ENCODE peak calls at places on chromosomes 3 and 15, in five cellular contexts. One of them, this sample, is unnamed.

GRCh38 chr3:8603115-8603710 is 41.4 kb downstream of the SSUH2 start:
- DNase-seq in kidney: no peak
- DNase-seq in HCT116: no peak
- DNase-seq in fibroblast of lung: no peak
- DNase-seq in PC-3: no peak
- DNase-seq in this sample: no peak

GRCh38 chr3:101824691-101825090 is 24.6 kb upstream of the NFKBIZ start:
- DNase-seq in kidney: no peak
- DNase-seq in HCT116: no peak
- DNase-seq in fibroblast of lung: no peak
- DNase-seq in PC-3: no peak
- DNase-seq in this sample: no peak

GRCh38 chr3:133561682-133562081 is 11.8 kb upstream of the CDV3 start:
- DNase-seq in kidney: no peak
- DNase-seq in HCT116: no peak
- DNase-seq in fibroblast of lung: no peak
- DNase-seq in PC-3: no peak
- DNase-seq in this sample: no peak

GRCh38 chr3:15815696-15816095 is 17.9 kb upstream of the ANKRD28 start:
- DNase-seq in kidney: no peak
- DNase-seq in HCT116: peak; percentile 49
- DNase-seq in fibroblast of lung: peak; percentile 74
- DNase-seq in PC-3: peak; percentile 84
- DNase-seq in this sample: no peak

GRCh38 chr3:124791142-124791541 is 60.9 kb downstream of the UMPS start:
- DNase-seq in kidney: no peak
- DNase-seq in HCT116: no peak
- DNase-seq in fibroblast of lung: peak; percentile 77
- DNase-seq in PC-3: no peak
- DNase-seq in this sample: no peak

GRCh38 chr3:128572644-128573105 is 77.9 kb downstream of the RPN1 start:
- DNase-seq in kidney: no peak
- DNase-seq in HCT116: peak; percentile 33
- DNase-seq in fibroblast of lung: no peak
- DNase-seq in PC-3: peak; percentile 59
- DNase-seq in this sample: peak; percentile 28

GRCh38 chr15:40930430-40931299 is 1.5 kb downstream of the DLL4 start:
- DNase-seq in kidney: peak; percentile 82
- DNase-seq in HCT116: peak; percentile 70
- DNase-seq in fibroblast of lung: peak; percentile 31
- DNase-seq in PC-3: peak; percentile 73
- DNase-seq in this sample: no peak

GRCh38 chr15:28979208-28979891 is 93.6 kb downstream of the APBA2 start:
- DNase-seq in kidney: no peak
- DNase-seq in HCT116: no peak
- DNase-seq in fibroblast of lung: no peak
- DNase-seq in PC-3: no peak
- DNase-seq in this sample: no peak

GRCh38 chr3:186815490-186815889 is 9.2 kb upstream of the RFC4 start:
- DNase-seq in kidney: no peak
- DNase-seq in HCT116: no peak
- DNase-seq in fibroblast of lung: peak; percentile 68
- DNase-seq in PC-3: peak; percentile 69
- DNase-seq in this sample: no peak

GRCh38 chr15:31271224-31271635 is 55.4 kb upstream of the KLF13 start:
- DNase-seq in kidney: no peak
- DNase-seq in HCT116: no peak
- DNase-seq in fibroblast of lung: no peak
- DNase-seq in PC-3: no peak
- DNase-seq in this sample: no peak

GRCh38 chr3:73072634-73073033 is 11.2 kb downstream of the EBLN2 start:
- DNase-seq in kidney: no peak
- DNase-seq in HCT116: no peak
- DNase-seq in fibroblast of lung: no peak
- DNase-seq in PC-3: no peak
- DNase-seq in this sample: no peak

GRCh38 chr3:172310361-172310760 is 137.9 kb downstream of the GHSR start:
- DNase-seq in kidney: no peak
- DNase-seq in HCT116: no peak
- DNase-seq in fibroblast of lung: no peak
- DNase-seq in PC-3: no peak
- DNase-seq in this sample: no peak

GRCh38 chr3:125374501-125374995 is 577 bp downstream of the ZNF148 start:
- DNase-seq in kidney: peak; percentile 80
- DNase-seq in HCT116: no peak
- DNase-seq in fibroblast of lung: peak; percentile 60
- DNase-seq in PC-3: peak; percentile 36
- DNase-seq in this sample: peak; percentile 43

GRCh38 chr3:66597316-66597863 is 96.6 kb upstream of the LRIG1 start:
- DNase-seq in kidney: no peak
- DNase-seq in HCT116: no peak
- DNase-seq in fibroblast of lung: no peak
- DNase-seq in PC-3: no peak
- DNase-seq in this sample: no peak

GRCh38 chr3:48633743-48634142 is 1.5 kb downstream of the SLC26A6 start:
- DNase-seq in kidney: no peak
- DNase-seq in HCT116: no peak
- DNase-seq in fibroblast of lung: no peak
- DNase-seq in PC-3: no peak
- DNase-seq in this sample: no peak

GRCh38 chr3:70712449-70713082 is 400.1 kb upstream of the MDFIC2 start:
- DNase-seq in kidney: no peak
- DNase-seq in HCT116: no peak
- DNase-seq in fibroblast of lung: no peak
- DNase-seq in PC-3: no peak
- DNase-seq in this sample: no peak

GRCh38 chr3:184168363-184169120 is 6.1 kb upstream of the AP2M1 start:
- DNase-seq in kidney: no peak
- DNase-seq in HCT116: no peak
- DNase-seq in fibroblast of lung: peak; percentile 87
- DNase-seq in PC-3: peak; percentile 72
- DNase-seq in this sample: no peak

GRCh38 chr3:126197854-126198584 is 17.6 kb upstream of the ALDH1L1 start:
- DNase-seq in kidney: peak; percentile 75
- DNase-seq in HCT116: peak; percentile 67
- DNase-seq in fibroblast of lung: peak; percentile 41
- DNase-seq in PC-3: peak; percentile 47
- DNase-seq in this sample: peak; percentile 87

GRCh38 chr15:89664441-89664840 is 9.2 kb upstream of the KIF7 start:
- DNase-seq in kidney: no peak
- DNase-seq in HCT116: no peak
- DNase-seq in fibroblast of lung: no peak
- DNase-seq in PC-3: no peak
- DNase-seq in this sample: no peak

GRCh38 chr3:7536510-7536909 is 675.6 kb downstream of the GRM7 start:
- DNase-seq in kidney: no peak
- DNase-seq in HCT116: no peak
- DNase-seq in fibroblast of lung: peak; percentile 28
- DNase-seq in PC-3: no peak
- DNase-seq in this sample: no peak

GRCh38 chr3:23567917-23568316 is 237.8 kb upstream of the UBE2E1 start:
- DNase-seq in kidney: no peak
- DNase-seq in HCT116: peak; percentile 36
- DNase-seq in fibroblast of lung: peak; percentile 97
- DNase-seq in PC-3: peak; percentile 96
- DNase-seq in this sample: peak; percentile 34

GRCh38 chr3:52310861-52311566 is 5.1 kb upstream of the DNAH1 start:
- DNase-seq in kidney: no peak
- DNase-seq in HCT116: no peak
- DNase-seq in fibroblast of lung: no peak
- DNase-seq in PC-3: no peak
- DNase-seq in this sample: no peak

GRCh38 chr3:112546216-112546759 is 15.5 kb downstream of the ATG3 start:
- DNase-seq in kidney: no peak
- DNase-seq in HCT116: no peak
- DNase-seq in fibroblast of lung: peak; percentile 16
- DNase-seq in PC-3: peak; percentile 83
- DNase-seq in this sample: no peak

GRCh38 chr3:19934098-19934566 is at the start of gene EFHB:
- DNase-seq in kidney: no peak
- DNase-seq in HCT116: peak; percentile 39
- DNase-seq in fibroblast of lung: peak; percentile 14
- DNase-seq in PC-3: peak; percentile 25
- DNase-seq in this sample: peak; percentile 45

GRCh38 chr3:60755094-60755493 is 496.2 kb downstream of the FHIT start:
- DNase-seq in kidney: no peak
- DNase-seq in HCT116: no peak
- DNase-seq in fibroblast of lung: no peak
- DNase-seq in PC-3: peak; percentile 32
- DNase-seq in this sample: no peak

GRCh38 chr15:35289029-35289617 is 204.0 kb upstream of the NANOGP8 start:
- DNase-seq in kidney: no peak
- DNase-seq in HCT116: peak; percentile 55
- DNase-seq in fibroblast of lung: peak; percentile 63
- DNase-seq in PC-3: peak; percentile 74
- DNase-seq in this sample: no peak

GRCh38 chr3:127065561-127066270 is 82.8 kb downstream of the PLXNA1 start:
- DNase-seq in kidney: no peak
- DNase-seq in HCT116: no peak
- DNase-seq in fibroblast of lung: peak; percentile 27
- DNase-seq in PC-3: no peak
- DNase-seq in this sample: no peak

GRCh38 chr3:141056716-141057115 is 5.6 kb downstream of the SPSB4 start:
- DNase-seq in kidney: no peak
- DNase-seq in HCT116: no peak
- DNase-seq in fibroblast of lung: no peak
- DNase-seq in PC-3: no peak
- DNase-seq in this sample: no peak

GRCh38 chr3:80190051-80190450 is 422.3 kb upstream of the ROBO1 start:
- DNase-seq in kidney: no peak
- DNase-seq in HCT116: no peak
- DNase-seq in fibroblast of lung: peak; percentile 97
- DNase-seq in PC-3: peak; percentile 99
- DNase-seq in this sample: peak; percentile 66

GRCh38 chr3:86988235-86988634 is 2.7 kb downstream of the VGLL3 start:
- DNase-seq in kidney: no peak
- DNase-seq in HCT116: no peak
- DNase-seq in fibroblast of lung: peak; percentile 95
- DNase-seq in PC-3: peak; percentile 61
- DNase-seq in this sample: no peak

GRCh38 chr15:29106551-29107290 is 162.9 kb downstream of the NSMCE3 start:
- DNase-seq in kidney: peak; percentile 55
- DNase-seq in HCT116: no peak
- DNase-seq in fibroblast of lung: no peak
- DNase-seq in PC-3: no peak
- DNase-seq in this sample: no peak

GRCh38 chr3:131591394-131591990 is 88.7 kb upstream of the MRPL3 start:
- DNase-seq in kidney: no peak
- DNase-seq in HCT116: no peak
- DNase-seq in fibroblast of lung: peak; percentile 58
- DNase-seq in PC-3: peak; percentile 47
- DNase-seq in this sample: peak; percentile 5

GRCh38 chr15:79863886-79864285 is 32.9 kb downstream of the MTHFS start:
- DNase-seq in kidney: no peak
- DNase-seq in HCT116: no peak
- DNase-seq in fibroblast of lung: peak; percentile 78
- DNase-seq in PC-3: peak; percentile 76
- DNase-seq in this sample: no peak

GRCh38 chr3:166005126-166005525 is 167.9 kb upstream of the BCHE start:
- DNase-seq in kidney: no peak
- DNase-seq in HCT116: no peak
- DNase-seq in fibroblast of lung: no peak
- DNase-seq in PC-3: no peak
- DNase-seq in this sample: no peak

GRCh38 chr3:38834110-38834509 is 18.1 kb upstream of the SCN10A start:
- DNase-seq in kidney: peak; percentile 78
- DNase-seq in HCT116: peak; percentile 13
- DNase-seq in fibroblast of lung: peak; percentile 86
- DNase-seq in PC-3: peak; percentile 44
- DNase-seq in this sample: peak; percentile 36

GRCh38 chr15:57705746-57706404 is 639 bp upstream of the POLR2M start:
- DNase-seq in kidney: no peak
- DNase-seq in HCT116: no peak
- DNase-seq in fibroblast of lung: no peak
- DNase-seq in PC-3: no peak
- DNase-seq in this sample: no peak
- H3K27ac ChIP-seq in kidney: peak overlapping the region; percentile 95
- H3K27ac ChIP-seq in HCT116: peak overlapping the region; percentile 71
- H3K27ac ChIP-seq in fibroblast of lung: peak overlapping the region; percentile 92
- H3K27ac ChIP-seq in PC-3: peak overlapping the region; percentile 74
- H3K27ac ChIP-seq in this sample: peak overlapping the region; percentile 74

GRCh38 chr15:67156834-67157233 is 91.4 kb downstream of the SMAD3 start:
- DNase-seq in kidney: no peak
- DNase-seq in HCT116: no peak
- DNase-seq in fibroblast of lung: no peak
- DNase-seq in PC-3: no peak
- DNase-seq in this sample: no peak
- H3K4me1 ChIP-seq in kidney: peaks cover 11% of the 10 kb centered on the region
- H3K4me1 ChIP-seq in HCT116: peaks cover 82% of the 10 kb centered on the region
- H3K4me1 ChIP-seq in fibroblast of lung: peaks cover 13% of the 10 kb centered on the region
- H3K4me1 ChIP-seq in PC-3: peaks cover 6% of the 10 kb centered on the region
- H3K4me1 ChIP-seq in this sample: peaks cover 42% of the 10 kb centered on the region

GRCh38 chr3:65177879-65178484 is 490.2 kb upstream of the ADAMTS9 start:
- DNase-seq in kidney: no peak
- DNase-seq in HCT116: no peak
- DNase-seq in fibroblast of lung: peak; percentile 35
- DNase-seq in PC-3: no peak
- DNase-seq in this sample: no peak

GRCh38 chr3:65182682-65183081 is 494.9 kb upstream of the ADAMTS9 start:
- DNase-seq in kidney: no peak
- DNase-seq in HCT116: no peak
- DNase-seq in fibroblast of lung: no peak
- DNase-seq in PC-3: no peak
- DNase-seq in this sample: no peak

GRCh38 chr3:65181397-65181871 is 493.6 kb upstream of the ADAMTS9 start:
- DNase-seq in kidney: no peak
- DNase-seq in HCT116: no peak
- DNase-seq in fibroblast of lung: no peak
- DNase-seq in PC-3: no peak
- DNase-seq in this sample: no peak

GRCh38 chr3:65178703-65179102 is 490.9 kb upstream of the ADAMTS9 start:
- DNase-seq in kidney: no peak
- DNase-seq in HCT116: no peak
- DNase-seq in fibroblast of lung: peak; percentile 44
- DNase-seq in PC-3: no peak
- DNase-seq in this sample: no peak

GRCh38 chr3:65182085-65182484 is 494.3 kb upstream of the ADAMTS9 start:
- DNase-seq in kidney: no peak
- DNase-seq in HCT116: no peak
- DNase-seq in fibroblast of lung: no peak
- DNase-seq in PC-3: no peak
- DNase-seq in this sample: no peak
- H3K27ac ChIP-seq in kidney: no peak overlapping the region
- H3K27ac ChIP-seq in HCT116: no peak overlapping the region
- H3K27ac ChIP-seq in fibroblast of lung: no peak overlapping the region
- H3K27ac ChIP-seq in PC-3: no peak overlapping the region
- H3K27ac ChIP-seq in this sample: no peak overlapping the region

GRCh38 chr3:113663761-113664160 is 32.7 kb downstream of the USF3 start:
- DNase-seq in kidney: no peak
- DNase-seq in HCT116: no peak
- DNase-seq in fibroblast of lung: no peak
- DNase-seq in PC-3: no peak
- DNase-seq in this sample: no peak
- H3K4me1 ChIP-seq in kidney: peaks cover 2% of the 10 kb centered on the region
- H3K4me1 ChIP-seq in HCT116: no peaks in the 10 kb centered on the region
- H3K4me1 ChIP-seq in fibroblast of lung: peaks cover 6% of the 10 kb centered on the region
- H3K4me1 ChIP-seq in PC-3: peaks cover 5% of the 10 kb centered on the region
- H3K4me1 ChIP-seq in this sample: no peaks in the 10 kb centered on the region

GRCh38 chr15:62787401-62787800 is 255.1 kb upstream of the TPM1 start:
- DNase-seq in kidney: no peak
- DNase-seq in HCT116: no peak
- DNase-seq in fibroblast of lung: no peak
- DNase-seq in PC-3: no peak
- DNase-seq in this sample: no peak
- H3K27ac ChIP-seq in kidney: no peak overlapping the region
- H3K27ac ChIP-seq in HCT116: no peak overlapping the region
- H3K27ac ChIP-seq in fibroblast of lung: no peak overlapping the region
- H3K27ac ChIP-seq in PC-3: no peak overlapping the region
- H3K27ac ChIP-seq in this sample: no peak overlapping the region

This sample was measured in PC-9.